ENCODE peak calls at places on chromosomes 11 and 22, in five cellular contexts. L is AG04450, W is HS-27A, R is A549, H is T-helper 9 cell. O is an unnamed sample.

GRCh38 chr11:64742940-64743590 is 877 bp downstream of the RASGRP2 start:
- DNase-seq in H (peak), L (no peak), R (peak), W (no peak), O (peak)

GRCh38 chr22:48919187-48919590 is 908.5 kb downstream of the BRD1 start:
- DNase-seq in W (no peak), R (no peak), L (no peak), H (no peak), O (no peak)

GRCh38 chr11:67160872-67161783 is 42.1 kb downstream of the KDM2A start:
- DNase-seq in R (no peak), H (no peak), L (no peak), W (no peak), O (no peak)

GRCh38 chr11:131408011-131408640 is 37.7 kb downstream of the NTM start:
- DNase-seq in W (no peak), L (no peak), H (no peak), R (peak), O (no peak)

GRCh38 chr11:15750535-15751297 is 605.6 kb downstream of the SOX6 start:
- DNase-seq in W (no peak), H (no peak), R (no peak), L (no peak), O (no peak)

GRCh38 chr11:77346906-77347603 is 45.6 kb upstream of the GDPD4 start:
- DNase-seq in W (peak), H (no peak), R (no peak), L (peak), O (no peak)

GRCh38 chr11:29282088-29282487 is 734.7 kb downstream of the KCNA4 start:
- DNase-seq in R (peak), W (peak), L (peak), H (no peak), O (no peak)

GRCh38 chr11:34356918-34357645 is 728 bp downstream of the ABTB2 start:
- DNase-seq in W (no peak), L (no peak), H (peak), R (no peak), O (peak)

GRCh38 chr11:71140206-71140919 is 112.0 kb downstream of the SHANK2 start:
- DNase-seq in R (no peak), W (no peak), L (no peak), H (no peak), O (no peak)

GRCh38 chr11:1867381-1867780 is 14.5 kb downstream of the LSP1 start:
- DNase-seq in W (no peak), H (no peak), L (no peak), R (no peak), O (peak)

GRCh38 chr11:126359431-126360048 is 4.1 kb downstream of the ST3GAL4 start:
- DNase-seq in W (no peak), L (no peak), R (no peak), H (no peak), O (peak)

GRCh38 chr11:20056109-20057054 is 103.9 kb downstream of the DBX1 start:
- DNase-seq in R (no peak), H (no peak), W (no peak), L (no peak), O (no peak)

GRCh38 chr11:34243620-34244493 is 114.0 kb downstream of the ABTB2 start:
- DNase-seq in L (no peak), R (peak), W (peak), H (no peak), O (no peak)

GRCh38 chr22:37163618-37164534 is 14.2 kb upstream of the IL2RB start:
- DNase-seq in H (no peak), W (no peak), L (no peak), R (no peak), O (peak)

GRCh38 chr22:33923660-33924246 is 3.5 kb upstream of the LARGE1 start:
- DNase-seq in R (peak), L (peak), W (no peak), H (no peak), O (no peak)

GRCh38 chr11:7677071-7677470 is 3.8 kb upstream of the CYB5R2 start:
- DNase-seq in L (no peak), W (no peak), H (no peak), R (no peak), O (no peak)

GRCh38 chr22:47034905-47035419 is 272.5 kb downstream of the TBC1D22A start:
- DNase-seq in H (no peak), R (no peak), W (no peak), L (no peak), O (no peak)

GRCh38 chr11:128205796-128206195 is 381.6 kb downstream of the ETS1 start:
- DNase-seq in R (no peak), L (no peak), H (no peak), W (no peak), O (no peak)

GRCh38 chr11:1157645-1158591 is at the start of gene MUC5AC:
- DNase-seq in L (no peak), W (no peak), H (no peak), R (no peak), O (no peak)

GRCh38 chr11:128409476-128409875 is 177.9 kb downstream of the ETS1 start:
- DNase-seq in H (no peak), L (peak), R (no peak), W (peak), O (no peak)

GRCh38 chr11:44388828-44389645 is 79.1 kb upstream of the ALX4 start:
- DNase-seq in L (no peak), H (no peak), W (no peak), R (no peak), O (no peak)

GRCh38 chr11:74090701-74091100 is 80.1 kb downstream of the C2CD3 start:
- DNase-seq in H (no peak), R (no peak), L (no peak), W (no peak), O (no peak)

GRCh38 chr11:79232346-79232745 is 208.5 kb downstream of the TENM4 start:
- DNase-seq in R (no peak), L (no peak), H (no peak), W (no peak), O (no peak)

GRCh38 chr22:21690401-21690801 is 24.6 kb downstream of the PPIL2 start:
- DNase-seq in L (no peak), W (no peak), H (no peak), R (no peak), O (no peak)

GRCh38 chr11:59918987-59919589 is 19.1 kb upstream of the OOSP1 start:
- DNase-seq in R (peak), W (peak), L (no peak), H (no peak), O (no peak)

GRCh38 chr11:126317681-126318641 is 14.1 kb downstream of the DCPS start:
- DNase-seq in H (no peak), W (no peak), L (no peak), R (no peak), O (peak)

GRCh38 chr11:110833033-110833484 is 120.8 kb upstream of the ARHGAP20 start:
- DNase-seq in W (no peak), H (no peak), L (peak), R (no peak), O (no peak)

GRCh38 chr11:72951193-72951592 is 137.0 kb downstream of the ATG16L2 start:
- DNase-seq in H (no peak), W (no peak), R (no peak), L (no peak), O (no peak)

GRCh38 chr11:36492724-36493304 is 17.3 kb downstream of the TRAF6 start:
- DNase-seq in W (no peak), L (no peak), R (peak), H (no peak), O (no peak)

GRCh38 chr11:56509439-56509838 is 18.3 kb upstream of the OR5M8 start:
- DNase-seq in H (no peak), W (no peak), L (no peak), R (no peak), O (no peak)

GRCh38 chr11:77967121-77967520 is 27.3 kb downstream of the INTS4 start:
- DNase-seq in R (no peak), H (no peak), W (no peak), L (no peak), O (no peak)

GRCh38 chr11:1810761-1811160 is 24.0 kb upstream of the SYT8 start:
- DNase-seq in L (no peak), R (no peak), H (no peak), W (no peak), O (no peak)

GRCh38 chr11:44943118-44943517 is 7.6 kb downstream of the TP53I11 start:
- DNase-seq in R (no peak), W (no peak), H (no peak), L (no peak), O (peak)

GRCh38 chr22:49828599-49828965 is 909 bp upstream of the BRD1 start:
- DNase-seq in L (no peak), H (no peak), W (no peak), R (no peak), O (no peak)

GRCh38 chr11:33000181-33000580 is 15.5 kb upstream of the DEPDC7 start:
- DNase-seq in L (peak), W (peak), R (no peak), H (no peak), O (no peak)